ENCODE peak calls at places on chromosomes 16 and 17, in four cellular contexts. One of them, this sample, is unnamed.

GRCh38 chr16:67878232-67878631 is 5.4 kb downstream of the EDC4 start:
- DNase-seq in occipital lobe: no peak
- DNase-seq in C1 segment of cervical spinal cord: no peak
- DNase-seq in progenitor cell of endocrine pancreas: no peak
- DNase-seq in this sample: no peak

GRCh38 chr16:73062640-73063283 is 14.8 kb upstream of the ZFHX3 start:
- DNase-seq in occipital lobe: no peak
- DNase-seq in progenitor cell of endocrine pancreas: no peak
- DNase-seq in C1 segment of cervical spinal cord: no peak
- DNase-seq in this sample: no peak

GRCh38 chr17:42112552-42113176 is at the start of gene DHX58:
- DNase-seq in C1 segment of cervical spinal cord: peak
- DNase-seq in occipital lobe: peak
- DNase-seq in progenitor cell of endocrine pancreas: no peak
- DNase-seq in this sample: no peak

GRCh38 chr17:83079766-83080616 is 582 bp downstream of the METRNL start:
- DNase-seq in occipital lobe: no peak
- DNase-seq in C1 segment of cervical spinal cord: no peak
- DNase-seq in progenitor cell of endocrine pancreas: no peak
- DNase-seq in this sample: no peak

GRCh38 chr16:23520500-23520899 is 10.2 kb upstream of the GGA2 start:
- DNase-seq in occipital lobe: no peak
- DNase-seq in C1 segment of cervical spinal cord: no peak
- DNase-seq in progenitor cell of endocrine pancreas: no peak
- DNase-seq in this sample: no peak

GRCh38 chr16:48076455-48077012 is 79.3 kb downstream of the ABCC12 start:
- DNase-seq in C1 segment of cervical spinal cord: no peak
- DNase-seq in occipital lobe: no peak
- DNase-seq in progenitor cell of endocrine pancreas: no peak
- DNase-seq in this sample: no peak

GRCh38 chr17:27245230-27245696 is 48.7 kb upstream of the WSB1 start:
- DNase-seq in occipital lobe: peak
- DNase-seq in progenitor cell of endocrine pancreas: peak
- DNase-seq in C1 segment of cervical spinal cord: peak
- DNase-seq in this sample: peak

GRCh38 chr17:59643159-59643857 is 23.6 kb downstream of the CLTC start:
- DNase-seq in C1 segment of cervical spinal cord: no peak
- DNase-seq in occipital lobe: no peak
- DNase-seq in progenitor cell of endocrine pancreas: no peak
- DNase-seq in this sample: no peak

GRCh38 chr16:86072328-86073102 is 173.6 kb downstream of the IRF8 start:
- DNase-seq in progenitor cell of endocrine pancreas: peak
- DNase-seq in occipital lobe: peak
- DNase-seq in C1 segment of cervical spinal cord: no peak
- DNase-seq in this sample: peak

GRCh38 chr17:20244671-20245070 is 222.7 kb downstream of the LGALS9B start:
- DNase-seq in occipital lobe: no peak
- DNase-seq in progenitor cell of endocrine pancreas: no peak
- DNase-seq in C1 segment of cervical spinal cord: no peak
- DNase-seq in this sample: no peak

GRCh38 chr16:23640669-23640958 is 496 bp downstream of the PALB2 start:
- DNase-seq in progenitor cell of endocrine pancreas: no peak
- DNase-seq in C1 segment of cervical spinal cord: no peak
- DNase-seq in occipital lobe: no peak
- DNase-seq in this sample: peak

GRCh38 chr17:27461192-27461859 is 5.1 kb downstream of the KSR1 start:
- DNase-seq in occipital lobe: no peak
- DNase-seq in C1 segment of cervical spinal cord: no peak
- DNase-seq in progenitor cell of endocrine pancreas: no peak
- DNase-seq in this sample: peak

GRCh38 chr16:60438894-60439293 is 1597.3 kb downstream of the CDH8 start:
- DNase-seq in C1 segment of cervical spinal cord: no peak
- DNase-seq in occipital lobe: no peak
- DNase-seq in progenitor cell of endocrine pancreas: no peak
- DNase-seq in this sample: no peak

GRCh38 chr17:28726396-28726911 is 421 bp upstream of the TLCD1 start:
- DNase-seq in C1 segment of cervical spinal cord: no peak
- DNase-seq in occipital lobe: no peak
- DNase-seq in progenitor cell of endocrine pancreas: no peak
- DNase-seq in this sample: peak

GRCh38 chr16:66717112-66717675 is 20.7 kb upstream of the CMTM4 start:
- DNase-seq in progenitor cell of endocrine pancreas: no peak
- DNase-seq in occipital lobe: no peak
- DNase-seq in C1 segment of cervical spinal cord: peak
- DNase-seq in this sample: peak

GRCh38 chr16:57614546-57615343 is 13.7 kb upstream of the ADGRG1 start:
- DNase-seq in C1 segment of cervical spinal cord: no peak
- DNase-seq in progenitor cell of endocrine pancreas: no peak
- DNase-seq in occipital lobe: no peak
- DNase-seq in this sample: peak

GRCh38 chr16:77374384-77374783 is 60.5 kb downstream of the ADAMTS18 start:
- DNase-seq in progenitor cell of endocrine pancreas: no peak
- DNase-seq in occipital lobe: no peak
- DNase-seq in C1 segment of cervical spinal cord: no peak
- DNase-seq in this sample: no peak

GRCh38 chr16:87828071-87828971 is 41.0 kb downstream of the SLC7A5 start:
- DNase-seq in progenitor cell of endocrine pancreas: no peak
- DNase-seq in occipital lobe: no peak
- DNase-seq in C1 segment of cervical spinal cord: no peak
- DNase-seq in this sample: no peak

GRCh38 chr16:85461814-85462404 is 151.2 kb upstream of the GSE1 start:
- DNase-seq in progenitor cell of endocrine pancreas: no peak
- DNase-seq in C1 segment of cervical spinal cord: no peak
- DNase-seq in occipital lobe: no peak
- DNase-seq in this sample: no peak

GRCh38 chr16:81181013-81181720 is 57.3 kb upstream of the BCO1 start:
- DNase-seq in occipital lobe: no peak
- DNase-seq in progenitor cell of endocrine pancreas: peak
- DNase-seq in C1 segment of cervical spinal cord: no peak
- DNase-seq in this sample: peak

GRCh38 chr16:7025616-7026190 is 306.9 kb upstream of the RBFOX1 start:
- DNase-seq in progenitor cell of endocrine pancreas: peak
- DNase-seq in occipital lobe: peak
- DNase-seq in C1 segment of cervical spinal cord: peak
- DNase-seq in this sample: peak

GRCh38 chr17:2191227-2191626 is 112.4 kb downstream of the SMG6 start:
- DNase-seq in progenitor cell of endocrine pancreas: no peak
- DNase-seq in occipital lobe: no peak
- DNase-seq in C1 segment of cervical spinal cord: no peak
- DNase-seq in this sample: no peak

GRCh38 chr17:17859909-17860760 is 23.3 kb upstream of the SREBF1 start:
- DNase-seq in C1 segment of cervical spinal cord: peak
- DNase-seq in occipital lobe: peak
- DNase-seq in progenitor cell of endocrine pancreas: peak
- DNase-seq in this sample: peak

GRCh38 chr16:84247844-84248243 is 8.0 kb upstream of the KCNG4 start:
- DNase-seq in occipital lobe: no peak
- DNase-seq in progenitor cell of endocrine pancreas: no peak
- DNase-seq in C1 segment of cervical spinal cord: no peak
- DNase-seq in this sample: no peak

GRCh38 chr17:73841431-73842060 is 197.3 kb upstream of the SDK2 start:
- DNase-seq in occipital lobe: no peak
- DNase-seq in C1 segment of cervical spinal cord: no peak
- DNase-seq in progenitor cell of endocrine pancreas: no peak
- DNase-seq in this sample: peak

GRCh38 chr17:71995570-71995969 is 125.2 kb upstream of the SOX9 start:
- DNase-seq in progenitor cell of endocrine pancreas: no peak
- DNase-seq in occipital lobe: no peak
- DNase-seq in C1 segment of cervical spinal cord: no peak
- DNase-seq in this sample: no peak

GRCh38 chr16:59179446-59180082 is 445.4 kb upstream of the GOT2 start:
- DNase-seq in progenitor cell of endocrine pancreas: no peak
- DNase-seq in C1 segment of cervical spinal cord: no peak
- DNase-seq in occipital lobe: no peak
- DNase-seq in this sample: no peak

GRCh38 chr17:34997355-34997862 is 17.1 kb downstream of the LIG3 start:
- DNase-seq in C1 segment of cervical spinal cord: no peak
- DNase-seq in progenitor cell of endocrine pancreas: no peak
- DNase-seq in occipital lobe: no peak
- DNase-seq in this sample: no peak

GRCh38 chr17:31722251-31723056 is 136.6 kb downstream of the COPRS start:
- DNase-seq in C1 segment of cervical spinal cord: no peak
- DNase-seq in occipital lobe: no peak
- DNase-seq in progenitor cell of endocrine pancreas: no peak
- DNase-seq in this sample: no peak

GRCh38 chr16:27571433-27572306 is 21.7 kb downstream of the KATNIP start:
- DNase-seq in C1 segment of cervical spinal cord: no peak
- DNase-seq in occipital lobe: no peak
- DNase-seq in progenitor cell of endocrine pancreas: no peak
- DNase-seq in this sample: no peak

GRCh38 chr17:50203086-50203485 is 1.7 kb upstream of the COL1A1 start:
- DNase-seq in C1 segment of cervical spinal cord: no peak
- DNase-seq in progenitor cell of endocrine pancreas: no peak
- DNase-seq in occipital lobe: no peak
- DNase-seq in this sample: no peak

GRCh38 chr17:1904273-1905052 is 74.7 kb downstream of the RPA1 start:
- DNase-seq in occipital lobe: no peak
- DNase-seq in C1 segment of cervical spinal cord: no peak
- DNase-seq in progenitor cell of endocrine pancreas: no peak
- DNase-seq in this sample: no peak

GRCh38 chr17:77750427-77751043 is 208.0 kb upstream of the TNRC6C start:
- DNase-seq in occipital lobe: no peak
- DNase-seq in C1 segment of cervical spinal cord: no peak
- DNase-seq in progenitor cell of endocrine pancreas: no peak
- DNase-seq in this sample: no peak

GRCh38 chr16:89013111-89013510 is 36.1 kb upstream of the CBFA2T3 start:
- DNase-seq in C1 segment of cervical spinal cord: no peak
- DNase-seq in occipital lobe: no peak
- DNase-seq in progenitor cell of endocrine pancreas: no peak
- DNase-seq in this sample: no peak

GRCh38 chr17:48175692-48176450 is 68.3 kb downstream of the SNX11 start:
- DNase-seq in C1 segment of cervical spinal cord: no peak
- DNase-seq in progenitor cell of endocrine pancreas: no peak
- DNase-seq in occipital lobe: no peak
- DNase-seq in this sample: no peak

GRCh38 chr17:77420804-77421634 is 280.2 kb downstream of the SEC14L1 start:
- DNase-seq in C1 segment of cervical spinal cord: no peak
- DNase-seq in occipital lobe: no peak
- DNase-seq in progenitor cell of endocrine pancreas: no peak
- DNase-seq in this sample: no peak

GRCh38 chr17:34299918-34300600 is 14.5 kb downstream of the CCL11 start:
- DNase-seq in progenitor cell of endocrine pancreas: no peak
- DNase-seq in C1 segment of cervical spinal cord: no peak
- DNase-seq in occipital lobe: no peak
- DNase-seq in this sample: no peak

GRCh38 chr17:42406602-42407288 is 16.3 kb downstream of the CAVIN1 start:
- DNase-seq in occipital lobe: no peak
- DNase-seq in C1 segment of cervical spinal cord: no peak
- DNase-seq in progenitor cell of endocrine pancreas: no peak
- DNase-seq in this sample: no peak